ENCODE peak calls at places on chromosome 11, in nine cellular contexts. G is CD4-positive, alpha-beta T cell; Y is left lung; W is heart right ventricle; B is body of pancreas; D is CD8-positive, alpha-beta memory T cell; F is GM06990; E is neuronal stem cell; C is IMR-90. Z is an unnamed sample. For H3K27me3, the result is how much of the 10 kb centered on the place peaks cover.

GRCh38 chr11:44601471-44602370 is 36.3 kb downstream of the CD82 start:
- DNase-seq in G (no peak), Y (no peak), W (no peak), B (no peak), D (no peak), F (peak), E (no peak), C (no peak), Z (no peak)

GRCh38 chr11:76236092-76237026 is 30.1 kb upstream of the WNT11 start:
- DNase-seq in G (no peak), Y (peak), W (peak), B (peak), D (peak), F (peak), E (no peak), C (peak), Z (no peak)

GRCh38 chr11:28674432-28675076 is 566.4 kb downstream of the METTL15 start:
- DNase-seq in G (no peak), Y (no peak), W (no peak), B (no peak), D (no peak), F (no peak), E (peak), C (peak), Z (no peak)

GRCh38 chr11:10514210-10514609 is 26.8 kb downstream of the RNF141 start:
- DNase-seq in G (no peak), Y (no peak), W (no peak), B (no peak), D (no peak), F (no peak), E (no peak), C (peak), Z (no peak)

GRCh38 chr11:129967996-129968395 is 34.6 kb downstream of the PRDM10 start:
- DNase-seq in G (no peak), Y (no peak), W (no peak), B (no peak), D (no peak), F (no peak), E (no peak), C (no peak), Z (no peak)

GRCh38 chr11:118202599-118203422 is 22.0 kb downstream of the JAML start:
- DNase-seq in G (peak), Y (no peak), W (no peak), B (peak), D (peak), F (no peak), E (no peak), C (no peak), Z (no peak)

GRCh38 chr11:60657880-60658279 is 41.5 kb upstream of the MS4A8 start:
- DNase-seq in G (no peak), Y (peak), W (no peak), B (peak), D (no peak), F (no peak), E (no peak), C (no peak), Z (no peak)

GRCh38 chr11:66371627-66372415 is at the start of gene SLC29A2:
- DNase-seq in G (peak), Y (peak), W (peak), B (peak), D (peak), F (peak), E (peak), C (no peak), Z (no peak)

GRCh38 chr11:40885257-40885947 is 574.0 kb downstream of the LRRC4C start:
- DNase-seq in G (no peak), Y (no peak), W (no peak), B (no peak), D (no peak), F (no peak), E (no peak), C (no peak), Z (no peak)

GRCh38 chr11:130912552-130912951 is 3.7 kb downstream of the SNX19 start:
- DNase-seq in G (no peak), Y (no peak), W (no peak), B (no peak), D (no peak), F (no peak), E (no peak), C (no peak), Z (no peak)

GRCh38 chr11:61959026-61959608 is 8.3 kb downstream of the FTH1 start:
- DNase-seq in G (no peak), Y (no peak), W (no peak), B (no peak), D (no peak), F (no peak), E (no peak), C (no peak), Z (no peak)

GRCh38 chr11:126063510-126063858 is 818 bp upstream of the CDON start:
- DNase-seq in G (no peak), Y (no peak), W (no peak), B (no peak), D (no peak), F (no peak), E (no peak), C (no peak), Z (no peak)

GRCh38 chr11:36744375-36745168 is 146.5 kb upstream of the RAG2 start:
- DNase-seq in G (peak), Y (peak), W (peak), B (peak), D (peak), F (no peak), E (peak), C (peak), Z (peak)

GRCh38 chr11:73236879-73237278 is 18.8 kb downstream of the P2RY2 start:
- DNase-seq in G (no peak), Y (peak), W (peak), B (peak), D (no peak), F (no peak), E (peak), C (peak), Z (peak)

GRCh38 chr11:108933630-108934029 is 268.8 kb downstream of the DDX10 start:
- DNase-seq in G (no peak), Y (no peak), W (no peak), B (no peak), D (no peak), F (no peak), E (no peak), C (peak), Z (no peak)

GRCh38 chr11:76615950-76616349 is 54.6 kb downstream of the LRRC32 start:
- DNase-seq in G (no peak), Y (peak), W (peak), B (no peak), D (no peak), F (no peak), E (no peak), C (peak), Z (no peak)

GRCh38 chr11:60957188-60957587 is 5.2 kb upstream of the SLC15A3 start:
- DNase-seq in G (no peak), Y (no peak), W (no peak), B (no peak), D (no peak), F (no peak), E (no peak), C (no peak), Z (no peak)

GRCh38 chr11:59187587-59187986 is 15.7 kb downstream of the DTX4 start:
- DNase-seq in G (no peak), Y (peak), W (peak), B (peak), D (no peak), F (no peak), E (no peak), C (peak), Z (no peak)

GRCh38 chr11:67027943-67028542 is 5.1 kb downstream of the SYT12 start:
- DNase-seq in G (no peak), Y (no peak), W (no peak), B (no peak), D (no peak), F (peak), E (no peak), C (no peak), Z (no peak)

GRCh38 chr11:121366970-121367369 is 74.4 kb downstream of the SC5D start:
- DNase-seq in G (no peak), Y (no peak), W (no peak), B (no peak), D (no peak), F (peak), E (no peak), C (no peak), Z (no peak)

GRCh38 chr11:12042215-12042676 is 33.8 kb upstream of the DKK3 start:
- DNase-seq in G (no peak), Y (no peak), W (no peak), B (no peak), D (no peak), F (no peak), E (no peak), C (peak), Z (no peak)

GRCh38 chr11:112590778-112591177 is 330.1 kb upstream of the PLET1 start:
- DNase-seq in G (no peak), Y (no peak), W (no peak), B (no peak), D (no peak), F (no peak), E (no peak), C (no peak), Z (no peak)

GRCh38 chr11:23585700-23586099 is 725.4 kb upstream of the CCDC179 start:
- DNase-seq in G (no peak), Y (no peak), W (no peak), B (no peak), D (no peak), F (no peak), E (no peak), C (no peak), Z (no peak)

GRCh38 chr11:18299724-18300123 is 22.2 kb downstream of the HPS5 start:
- DNase-seq in G (no peak), Y (no peak), W (no peak), B (no peak), D (no peak), F (no peak), E (no peak), C (no peak), Z (no peak)

GRCh38 chr11:123509737-123510578 is 79.9 kb downstream of the GRAMD1B start:
- DNase-seq in G (no peak), Y (no peak), W (no peak), B (peak), D (no peak), F (no peak), E (peak), C (peak), Z (no peak)

GRCh38 chr11:75503531-75504099 is 22.1 kb downstream of the GDPD5 start:
- DNase-seq in G (no peak), Y (no peak), W (no peak), B (no peak), D (no peak), F (no peak), E (no peak), C (no peak), Z (no peak)

GRCh38 chr11:127919206-127920000 is 668.0 kb downstream of the ETS1 start:
- DNase-seq in G (no peak), Y (no peak), W (no peak), B (no peak), D (no peak), F (no peak), E (no peak), C (peak), Z (no peak)

DNA sequence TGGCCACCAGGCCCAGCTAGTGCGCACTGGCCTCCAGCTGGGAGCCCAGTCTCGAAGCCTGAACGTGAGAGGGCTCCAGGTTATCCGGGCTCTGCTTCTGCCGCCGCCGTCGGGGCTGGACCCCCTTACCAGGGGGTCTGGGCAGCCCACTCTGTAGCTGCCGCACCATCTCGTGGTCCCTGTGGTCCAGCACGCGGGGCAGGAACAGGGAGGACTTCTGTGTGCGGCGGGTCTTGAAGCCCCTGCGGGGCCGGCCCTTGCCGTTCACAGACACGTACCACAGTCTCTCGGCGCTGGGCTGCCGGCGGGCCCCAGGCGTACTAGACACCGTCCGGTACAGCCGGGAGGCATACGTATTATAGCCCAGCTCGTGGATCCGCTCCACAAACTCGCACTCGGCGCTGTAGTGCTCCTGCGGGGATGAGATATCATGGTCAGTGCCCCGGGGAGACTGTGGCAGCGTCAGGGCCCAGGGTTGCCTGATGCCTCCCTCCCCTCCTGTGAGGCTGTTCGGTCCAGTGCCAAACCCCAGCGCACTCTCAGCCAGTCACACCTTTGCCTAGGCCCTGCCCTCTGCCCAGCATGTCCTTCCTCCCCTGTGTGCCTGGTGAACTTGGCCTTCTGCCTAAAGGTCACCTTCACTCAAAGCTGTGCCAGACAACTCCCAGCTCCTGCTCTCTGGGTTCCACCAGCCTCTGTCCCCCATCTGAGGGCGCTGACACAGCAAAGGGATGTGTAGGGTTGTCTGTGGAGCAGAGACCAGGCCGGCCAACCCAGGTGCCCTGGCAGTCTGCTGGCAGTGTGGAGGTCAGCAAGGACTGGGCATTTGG is 8.7 kb downstream of the FGF3 start:
- DNase-seq in G (no peak), Y (no peak), W (no peak), B (no peak), D (no peak), F (no peak), E (no peak), C (no peak), Z (no peak)
- H3K27me3 ChIP-seq in G (under half), Y (under half), W (under half), B (under half), D (under half), F (under half), E (under half), C (under half), Z (under half)

GRCh38 chr11:133950874-133951483 is 5.8 kb downstream of the IGSF9B start:
- DNase-seq in G (no peak), Y (no peak), W (peak), B (no peak), D (no peak), F (no peak), E (no peak), C (no peak), Z (no peak)

GRCh38 chr11:133946541-133947297 is 10.0 kb downstream of the IGSF9B start:
- DNase-seq in G (no peak), Y (no peak), W (peak), B (no peak), D (no peak), F (no peak), E (no peak), C (no peak), Z (no peak)

GRCh38 chr11:133947298-133947905 is 9.4 kb downstream of the IGSF9B start:
- DNase-seq in G (peak), Y (no peak), W (peak), B (no peak), D (peak), F (peak), E (peak), C (peak), Z (no peak)

GRCh38 chr11:133946018-133946417 is 10.8 kb downstream of the IGSF9B start:
- DNase-seq in G (no peak), Y (no peak), W (no peak), B (no peak), D (no peak), F (no peak), E (no peak), C (no peak), Z (no peak)

DNA sequence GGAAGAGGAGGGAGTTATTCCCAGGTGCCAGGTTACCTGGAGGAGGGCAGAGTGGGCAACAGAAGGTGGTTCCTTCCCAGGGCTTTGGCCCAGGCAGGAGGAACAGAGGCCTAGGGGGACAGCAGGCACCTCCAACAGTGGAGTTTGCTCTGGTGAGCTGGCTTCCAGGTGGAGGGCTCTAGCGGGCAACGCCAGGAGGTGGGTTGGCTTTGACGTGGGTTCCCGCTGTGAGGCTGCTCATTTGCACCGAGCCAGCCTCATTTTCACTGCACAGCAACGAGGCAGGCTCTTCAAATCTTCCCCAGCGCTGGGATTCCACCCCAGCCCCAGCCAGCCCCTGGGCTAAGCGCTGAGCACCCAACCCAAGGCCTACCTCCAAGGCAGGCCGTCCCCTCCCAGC is 8.1 kb downstream of the IGSF9B start:
- DNase-seq in G (no peak), Y (no peak), W (no peak), B (no peak), D (no peak), F (no peak), E (no peak), C (no peak), Z (no peak)
- H3K27me3 ChIP-seq in G (under half), Y (under half), W (under half), B (under half), D (under half), F (under half), E (under half), C (under half), Z (under half)

GRCh38 chr11:1399386-1400167 is 9.8 kb downstream of the BRSK2 start:
- DNase-seq in G (no peak), Y (no peak), W (peak), B (no peak), D (no peak), F (no peak), E (no peak), C (no peak), Z (no peak)
- H3K27me3 ChIP-seq in G (under half), Y (under half), W (under half), B (under half), D (under half), F (under half), E (under half), C (under half), Z (under half)

DNA sequence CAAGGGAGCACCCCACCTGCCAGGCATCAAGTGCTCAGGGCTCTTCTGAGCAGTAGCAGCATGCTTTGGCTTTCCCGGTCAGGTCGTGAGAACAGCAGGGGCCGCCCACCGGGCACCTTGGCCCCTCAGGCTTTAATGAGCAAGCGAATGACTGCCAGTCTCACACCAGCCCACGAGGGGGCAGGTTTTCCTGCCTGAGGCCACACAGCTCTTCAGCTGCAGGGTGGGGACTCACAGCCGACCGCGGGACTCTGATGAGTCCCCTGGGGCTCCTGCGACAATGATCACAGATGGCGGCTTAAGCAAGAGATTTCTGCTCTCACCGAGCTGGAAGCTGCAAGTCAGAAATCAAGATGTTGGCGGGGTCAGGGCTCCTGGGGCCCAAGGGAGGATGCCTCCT is 14.3 kb upstream of the FGF19 start:
- DNase-seq in G (no peak), Y (no peak), W (peak), B (no peak), D (no peak), F (peak), E (peak), C (peak), Z (no peak)
- H3K27me3 ChIP-seq in G (half or more), Y (under half), W (half or more), B (under half), D (under half), F (under half), E (under half), C (half or more), Z (under half)

GRCh38 chr11:46160100-46160499 is 38.8 kb upstream of the PHF21A start:
- DNase-seq in G (no peak), Y (no peak), W (no peak), B (peak), D (no peak), F (no peak), E (no peak), C (no peak), Z (no peak)

GRCh38 chr11:46161201-46161600 is 39.9 kb upstream of the PHF21A start:
- DNase-seq in G (no peak), Y (no peak), W (no peak), B (no peak), D (no peak), F (no peak), E (no peak), C (no peak), Z (no peak)

GRCh38 chr11:46162700-46163099 is 41.4 kb upstream of the PHF21A start:
- DNase-seq in G (no peak), Y (no peak), W (no peak), B (no peak), D (no peak), F (no peak), E (no peak), C (no peak), Z (no peak)

DNA sequence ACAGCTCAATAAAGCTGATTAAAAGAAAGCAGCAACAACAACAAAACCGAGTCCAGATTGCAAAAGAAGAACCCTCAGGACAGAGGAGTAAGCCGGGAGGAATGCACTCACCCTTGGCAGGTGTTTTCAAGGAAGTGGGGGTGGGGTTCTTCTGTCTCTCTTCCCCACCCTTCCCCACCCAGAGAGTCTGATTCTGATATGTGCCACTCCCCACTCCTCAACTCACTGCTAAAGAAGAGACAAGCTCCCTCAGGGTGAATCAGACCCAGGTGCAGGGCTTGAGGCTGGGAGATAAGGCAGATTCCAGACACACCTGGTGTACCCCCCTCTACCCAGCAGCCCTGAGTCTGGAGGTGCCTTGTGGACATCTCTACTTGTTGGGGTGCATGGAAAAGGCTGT is 38.4 kb upstream of the PHF21A start:
- DNase-seq in G (no peak), Y (no peak), W (no peak), B (no peak), D (no peak), F (no peak), E (no peak), C (no peak), Z (no peak)
- H3K27me3 ChIP-seq in G (under half), Y (under half), W (under half), B (under half), D (under half), F (under half), E (under half), C (under half), Z (under half)

DNA sequence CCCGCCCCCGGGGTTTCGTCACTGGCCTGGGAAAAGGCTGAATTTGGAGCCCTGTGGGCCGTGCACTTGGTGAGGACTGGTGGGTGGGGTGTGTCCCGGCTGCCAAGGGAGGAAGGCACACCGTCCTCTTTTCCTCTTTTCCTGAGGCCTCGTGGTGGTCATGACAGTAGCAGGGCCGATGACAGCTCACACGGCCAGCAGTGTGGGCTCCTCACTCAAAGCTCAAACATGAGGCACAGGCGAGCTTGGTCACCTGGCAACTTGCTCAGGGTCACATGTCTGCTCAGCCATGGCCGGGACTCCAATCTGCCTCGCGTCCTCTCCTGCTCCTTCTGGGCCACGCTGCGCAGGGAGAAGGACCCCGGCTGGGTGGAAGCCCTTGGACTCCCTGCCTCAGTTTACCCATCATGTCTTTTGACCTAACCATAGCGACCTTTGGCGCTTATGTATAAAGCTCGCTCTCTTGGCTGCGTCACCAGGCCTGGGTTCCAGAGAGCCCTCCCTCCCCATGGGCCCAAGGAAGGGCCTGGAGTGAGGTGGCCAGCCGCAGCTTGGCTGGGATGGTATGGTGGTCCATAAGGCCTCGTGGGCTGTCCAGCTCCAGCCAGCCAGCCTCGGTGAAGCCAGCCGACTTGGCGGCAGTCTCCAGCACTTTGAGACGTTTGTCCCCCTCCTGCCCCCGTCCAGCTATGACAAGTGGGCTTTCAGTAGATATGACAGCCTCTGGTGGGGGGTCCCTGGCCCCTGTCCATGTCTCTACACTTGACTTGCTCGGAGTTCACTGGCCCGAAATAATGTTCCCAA is 49.6 kb downstream of the SMIM38 start:
- DNase-seq in G (no peak), Y (no peak), W (no peak), B (no peak), D (no peak), F (no peak), E (no peak), C (no peak), Z (no peak)
- H3K27me3 ChIP-seq in G (under half), Y (under half), W (under half), B (under half), D (under half), F (under half), E (under half), C (under half), Z (under half)

Z was measured in Panc1.